ENCODE peak calls at places on chromosomes 13 and 19, in four cellular contexts. A is IMR-90, N is K562, U is GM12878. Y is an unnamed sample.

GRCh38 chr19:16893686-16893990 is 4.8 kb downstream of the F2RL3 start:
- DNase-seq in N (no peak), A (no peak), U (no peak), Y (no peak)

GRCh38 chr13:27379694-27380596 is 44.5 kb upstream of the GTF3A start:
- DNase-seq in U (no peak), N (peak; percentile 57), A (peak; percentile 35), Y (peak; percentile 69)

GRCh38 chr19:4851551-4852290 is 15.7 kb downstream of the PLIN3 start:
- DNase-seq in N (peak; percentile 76), A (peak; percentile 42), U (no peak), Y (peak; percentile 94)

GRCh38 chr19:32881766-32882165 is 12.2 kb upstream of the SLC7A9 start:
- DNase-seq in U (no peak), A (no peak), N (no peak), Y (no peak)

GRCh38 chr19:17160908-17161307 is 54.2 kb upstream of the USE1 start:
- DNase-seq in U (no peak), A (no peak), N (no peak), Y (no peak)

GRCh38 chr19:47107953-47108746 is 5.4 kb downstream of the ZC3H4 start:
- DNase-seq in U (no peak), A (peak; percentile 29), N (peak; percentile 15), Y (no peak)

GRCh38 chr13:102220681-102221228 is 181.1 kb downstream of the FGF14 start:
- DNase-seq in N (no peak), U (no peak), A (no peak), Y (no peak)

GRCh38 chr13:51663980-51664957 is 80.0 kb downstream of the WDFY2 start:
- DNase-seq in A (no peak), U (no peak), N (no peak), Y (no peak)

GRCh38 chr19:46192990-46193650 is 36.4 kb upstream of the IGFL1 start:
- DNase-seq in A (peak; percentile 51), N (peak; percentile 69), U (no peak), Y (no peak)

GRCh38 chr19:2477732-2478191 is 1.8 kb downstream of the GADD45B start:
- DNase-seq in N (no peak), U (no peak), A (peak; percentile 49), Y (no peak)

GRCh38 chr13:43579321-43579720 is 207.5 kb downstream of the ENOX1 start:
- DNase-seq in A (no peak), N (no peak), U (no peak), Y (no peak)

GRCh38 chr13:24180743-24181384 is 20.3 kb downstream of the SPATA13 start:
- DNase-seq in U (no peak), N (no peak), A (peak; percentile 79), Y (no peak)

GRCh38 chr13:106568225-106569003 is 477 bp upstream of the ARGLU1 start:
- DNase-seq in N (no peak), A (no peak), U (no peak), Y (no peak)

GRCh38 chr19:3098515-3099346 is 4.6 kb downstream of the GNA11 start:
- DNase-seq in N (no peak), U (no peak), A (peak; percentile 23), Y (no peak)

GRCh38 chr19:37389234-37389633 is 18.3 kb downstream of the ZNF527 start:
- DNase-seq in N (no peak), A (no peak), U (no peak), Y (no peak)
- H3K36me3 ChIP-seq in N (no peaks in the 10 kb centered on the region), A (peaks cover 24% of the 10 kb centered on the region), U (no peaks in the 10 kb centered on the region), Y (peaks cover 52% of the 10 kb centered on the region)

GRCh38 chr13:97274782-97275252 is 52.7 kb downstream of the MBNL2 start:
- DNase-seq in A (peak; percentile 87), N (no peak), U (no peak), Y (no peak)

GRCh38 chr13:97276862-97277269 is 54.7 kb downstream of the MBNL2 start:
- DNase-seq in U (no peak), A (no peak), N (no peak), Y (no peak)

GRCh38 chr13:97275775-97276501 is 53.8 kb downstream of the MBNL2 start:
- DNase-seq in U (no peak), A (no peak), N (no peak), Y (no peak)

GRCh38 chr13:97273341-97273831 is 51.3 kb downstream of the MBNL2 start:
- DNase-seq in A (no peak), N (no peak), U (no peak), Y (no peak)

GRCh38 chr13:97275265-97275664 is 53.1 kb downstream of the MBNL2 start:
- DNase-seq in U (no peak), N (no peak), A (peak; percentile 92), Y (no peak)
- TF ChIP-seq RCOR1 in U (no peak), N (no peak), A (no peak), Y (no peak)

DNA sequence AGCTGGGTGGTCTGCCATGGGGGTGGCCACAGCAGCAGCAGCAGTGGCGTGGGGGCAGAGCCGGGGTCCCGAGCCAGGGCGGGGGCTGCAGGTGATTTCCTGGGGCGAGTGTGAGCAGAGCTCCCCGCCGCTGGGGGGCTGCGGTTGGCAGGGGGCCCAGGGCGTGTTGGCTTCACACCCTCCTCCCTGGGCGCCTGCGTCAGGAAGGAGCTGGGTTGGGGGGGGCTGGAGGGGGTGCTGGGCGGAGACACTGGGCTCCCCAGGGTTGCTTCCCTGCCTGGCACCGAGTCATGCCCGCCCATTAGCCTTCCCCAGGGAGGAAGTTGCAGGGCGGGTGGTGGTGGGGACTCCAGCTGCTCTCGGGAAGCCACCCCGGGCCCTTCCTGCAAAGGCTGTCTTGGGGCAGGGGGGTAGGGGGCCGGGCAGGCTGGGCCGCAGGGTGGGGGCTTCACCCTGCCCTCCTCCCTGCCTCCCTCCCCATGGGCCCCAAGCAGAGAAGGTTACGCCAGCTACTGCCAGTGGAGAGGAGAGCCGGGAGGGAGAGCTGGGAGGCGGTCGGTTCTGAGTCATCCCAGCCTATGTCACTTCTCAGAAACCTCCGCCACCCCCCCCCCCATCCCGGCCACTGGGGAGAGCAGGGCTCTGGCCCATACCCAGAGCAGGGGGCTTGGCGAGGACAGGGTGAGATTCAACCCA is 4.6 kb downstream of the MIDN start:
- DNase-seq in U (no peak), A (peak; percentile 97), N (no peak), Y (peak; percentile 69)
- H3K36me3 ChIP-seq in U (peaks cover 14% of the 10 kb centered on the region), A (peaks cover 64% of the 10 kb centered on the region), N (peaks cover 62% of the 10 kb centered on the region), Y (peaks cover 49% of the 10 kb centered on the region)

DNA sequence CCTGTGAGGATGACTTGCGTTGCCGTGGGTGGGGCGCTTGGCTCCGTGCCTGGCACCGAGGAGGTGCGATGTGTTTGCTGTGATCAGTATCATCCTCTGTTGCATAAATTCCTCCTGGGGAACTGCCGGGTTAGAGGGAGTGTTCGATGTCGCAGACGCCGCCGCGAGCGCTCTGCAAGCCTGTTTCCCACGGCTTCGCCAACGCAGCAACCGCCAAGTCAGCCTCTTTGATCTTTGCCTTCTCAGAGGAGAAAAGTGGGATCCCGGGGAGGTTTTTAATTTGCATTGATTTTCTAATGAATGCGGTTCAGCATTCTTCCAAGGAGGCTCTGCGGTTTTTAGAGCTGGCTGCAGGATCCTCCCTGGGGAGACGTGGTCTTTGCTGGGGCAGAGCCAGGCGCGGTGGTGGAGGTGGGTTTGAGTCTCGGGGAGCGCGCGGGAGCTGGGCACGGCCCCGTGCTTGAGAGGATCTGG is 7.6 kb downstream of the GPR32 start:
- DNase-seq in A (peak; percentile 14), U (no peak), N (no peak), Y (peak; percentile 54)
- TF ChIP-seq RCOR1 in A (no peak), U (no peak), N (no peak), Y (no peak)

DNA sequence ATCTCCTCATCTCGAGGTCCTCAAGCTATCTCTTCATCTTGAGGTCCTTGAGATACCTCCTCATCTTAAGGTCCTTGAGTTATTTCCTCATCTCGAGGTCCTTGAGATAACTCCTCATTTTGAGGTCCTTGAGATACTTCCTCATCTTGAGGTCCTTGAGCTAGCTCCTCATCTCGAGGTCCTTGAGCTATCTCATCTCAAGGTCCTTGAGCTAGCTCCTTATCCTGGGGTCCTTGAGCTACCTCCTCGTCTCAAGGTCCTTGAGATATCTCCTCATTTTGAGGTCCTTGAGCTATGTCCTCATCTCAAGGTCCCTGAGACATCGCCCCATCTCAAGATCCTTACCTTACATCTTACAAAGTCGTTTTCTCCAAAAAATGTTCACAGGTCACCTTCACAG is 18.7 kb downstream of the VAV1 start:
- DNase-seq in U (no peak), N (no peak), A (no peak), Y (no peak)
- H3K36me3 ChIP-seq in U (peaks cover 10% of the 10 kb centered on the region), N (no peaks in the 10 kb centered on the region), A (no peaks in the 10 kb centered on the region), Y (no peaks in the 10 kb centered on the region)

DNA sequence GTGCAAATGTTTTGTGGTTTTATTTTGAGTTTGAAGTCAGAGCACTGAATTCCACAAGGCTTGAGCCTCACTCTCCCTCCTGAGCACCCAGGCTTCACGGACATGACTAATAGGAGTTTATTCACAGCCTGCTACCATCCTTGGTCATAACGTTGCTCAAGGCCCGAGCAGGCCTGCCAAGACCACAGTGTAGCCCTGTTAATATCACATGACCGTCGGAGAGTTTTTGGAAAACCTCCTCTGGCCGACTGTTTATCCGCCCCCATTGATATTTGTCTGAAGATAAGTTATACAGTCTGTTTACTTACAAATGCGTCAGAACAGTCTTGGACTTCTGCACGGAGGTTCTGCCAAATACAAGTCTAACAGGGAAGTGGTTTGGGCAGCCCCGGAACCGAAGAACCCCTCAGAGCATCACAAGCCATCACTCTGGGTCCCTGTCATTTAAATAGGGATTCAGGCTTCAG is 89.9 kb downstream of the COL4A2 start:
- DNase-seq in U (no peak), N (no peak), A (peak; percentile 100), Y (no peak)
- TF ChIP-seq RCOR1 in U (no peak), N (no peak), A (no peak), Y (no peak)

DNA sequence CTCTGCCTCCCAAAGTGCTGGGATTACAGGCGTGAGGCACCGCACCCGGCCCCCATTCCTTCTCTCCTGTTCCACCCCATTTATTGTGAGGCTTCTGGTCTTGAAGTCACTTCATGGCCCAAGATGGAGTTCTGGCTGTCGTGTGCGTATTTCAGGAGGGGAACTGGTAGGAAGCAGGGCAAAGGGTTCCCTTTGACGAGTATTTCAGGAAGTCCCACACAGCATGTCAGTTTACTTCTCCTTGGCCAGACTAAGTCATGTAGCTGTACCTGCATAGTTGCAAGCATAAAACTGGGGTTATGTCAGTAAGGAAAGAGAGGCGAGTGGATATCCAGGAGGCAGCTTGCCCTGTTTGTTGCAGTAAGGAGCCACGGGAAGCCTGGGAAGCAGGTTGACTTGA is 10.1 kb downstream of the WDR62 start:
- DNase-seq in U (no peak), N (no peak), A (no peak), Y (no peak)
- H3K36me3 ChIP-seq in U (peaks cover 8% of the 10 kb centered on the region), N (peaks cover 75% of the 10 kb centered on the region), A (peaks cover 12% of the 10 kb centered on the region), Y (peaks cover 11% of the 10 kb centered on the region)

GRCh38 chr19:30425885-30426838 is 54.0 kb downstream of the ZNF536 start:
- DNase-seq in N (no peak), U (no peak), A (no peak), Y (no peak)
- TF ChIP-seq RCOR1 in N (no peak), U (no peak), A (no peak), Y (no peak)